ENCODE peak calls at places on chromosomes 3 and 15, in nine cellular contexts. One of them, this sample, is unnamed.

GRCh38 chr3:123861081-123861836 is 22.9 kb downstream of the MYLK start:
- DNase-seq in ovary: no peak
- DNase-seq in transverse colon: no peak
- DNase-seq in cardiac muscle cell: no peak
- DNase-seq in keratinocyte: no peak
- DNase-seq in SJSA1: no peak
- DNase-seq in suprapubic skin: no peak
- DNase-seq in lower leg skin: no peak
- DNase-seq in fibroblast of lung: no peak
- DNase-seq in this sample: no peak

GRCh38 chr3:112770026-112770626 is 76.5 kb downstream of the CD200R1L start:
- DNase-seq in suprapubic skin: no peak
- DNase-seq in cardiac muscle cell: no peak
- DNase-seq in SJSA1: peak
- DNase-seq in transverse colon: no peak
- DNase-seq in ovary: no peak
- DNase-seq in keratinocyte: peak
- DNase-seq in fibroblast of lung: peak
- DNase-seq in lower leg skin: no peak
- DNase-seq in this sample: peak

GRCh38 chr3:12866836-12867235 is 25.5 kb upstream of the RPL32 start:
- DNase-seq in lower leg skin: no peak
- DNase-seq in suprapubic skin: no peak
- DNase-seq in fibroblast of lung: no peak
- DNase-seq in SJSA1: no peak
- DNase-seq in cardiac muscle cell: no peak
- DNase-seq in ovary: no peak
- DNase-seq in keratinocyte: no peak
- DNase-seq in transverse colon: no peak
- DNase-seq in this sample: no peak

GRCh38 chr3:177703788-177704187 is 506.5 kb upstream of the TBL1XR1 start:
- DNase-seq in ovary: no peak
- DNase-seq in lower leg skin: no peak
- DNase-seq in transverse colon: no peak
- DNase-seq in SJSA1: no peak
- DNase-seq in cardiac muscle cell: no peak
- DNase-seq in fibroblast of lung: no peak
- DNase-seq in suprapubic skin: no peak
- DNase-seq in keratinocyte: no peak
- DNase-seq in this sample: no peak

GRCh38 chr3:181457190-181457589 is 254.5 kb upstream of the SOX2 start:
- DNase-seq in keratinocyte: no peak
- DNase-seq in lower leg skin: peak
- DNase-seq in fibroblast of lung: no peak
- DNase-seq in ovary: no peak
- DNase-seq in suprapubic skin: no peak
- DNase-seq in transverse colon: no peak
- DNase-seq in SJSA1: no peak
- DNase-seq in cardiac muscle cell: no peak
- DNase-seq in this sample: peak

GRCh38 chr3:17156864-17157263 is 272.1 kb downstream of the PLCL2 start:
- DNase-seq in SJSA1: no peak
- DNase-seq in suprapubic skin: peak
- DNase-seq in keratinocyte: no peak
- DNase-seq in lower leg skin: no peak
- DNase-seq in transverse colon: no peak
- DNase-seq in cardiac muscle cell: no peak
- DNase-seq in ovary: no peak
- DNase-seq in fibroblast of lung: no peak
- DNase-seq in this sample: no peak

GRCh38 chr15:31364301-31365031 is 37.8 kb downstream of the KLF13 start:
- DNase-seq in SJSA1: no peak
- DNase-seq in cardiac muscle cell: peak
- DNase-seq in fibroblast of lung: no peak
- DNase-seq in suprapubic skin: no peak
- DNase-seq in keratinocyte: peak
- DNase-seq in ovary: no peak
- DNase-seq in transverse colon: peak
- DNase-seq in lower leg skin: no peak
- DNase-seq in this sample: no peak

GRCh38 chr3:136332776-136333175 is 82.6 kb downstream of the PCCB start:
- DNase-seq in ovary: no peak
- DNase-seq in keratinocyte: no peak
- DNase-seq in transverse colon: no peak
- DNase-seq in suprapubic skin: no peak
- DNase-seq in cardiac muscle cell: no peak
- DNase-seq in fibroblast of lung: peak
- DNase-seq in SJSA1: no peak
- DNase-seq in lower leg skin: no peak
- DNase-seq in this sample: peak

GRCh38 chr15:57198654-57199241 is 177.6 kb upstream of the CGNL1 start:
- DNase-seq in SJSA1: no peak
- DNase-seq in suprapubic skin: no peak
- DNase-seq in transverse colon: peak
- DNase-seq in cardiac muscle cell: peak
- DNase-seq in keratinocyte: no peak
- DNase-seq in lower leg skin: no peak
- DNase-seq in ovary: no peak
- DNase-seq in fibroblast of lung: no peak
- DNase-seq in this sample: peak

GRCh38 chr3:127546970-127547733 is 43.4 kb downstream of the TPRA1 start:
- DNase-seq in ovary: peak
- DNase-seq in SJSA1: no peak
- DNase-seq in cardiac muscle cell: peak
- DNase-seq in suprapubic skin: no peak
- DNase-seq in transverse colon: peak
- DNase-seq in fibroblast of lung: no peak
- DNase-seq in keratinocyte: no peak
- DNase-seq in lower leg skin: no peak
- DNase-seq in this sample: no peak

GRCh38 chr3:182606905-182607504 is 186.3 kb upstream of the ATP11B start:
- DNase-seq in keratinocyte: no peak
- DNase-seq in SJSA1: no peak
- DNase-seq in suprapubic skin: no peak
- DNase-seq in fibroblast of lung: no peak
- DNase-seq in ovary: no peak
- DNase-seq in transverse colon: no peak
- DNase-seq in cardiac muscle cell: no peak
- DNase-seq in lower leg skin: no peak
- DNase-seq in this sample: no peak

GRCh38 chr3:113560845-113561623 is 28.7 kb downstream of the SIDT1 start:
- DNase-seq in SJSA1: no peak
- DNase-seq in cardiac muscle cell: no peak
- DNase-seq in transverse colon: no peak
- DNase-seq in fibroblast of lung: peak
- DNase-seq in keratinocyte: no peak
- DNase-seq in suprapubic skin: no peak
- DNase-seq in lower leg skin: no peak
- DNase-seq in ovary: no peak
- DNase-seq in this sample: no peak

GRCh38 chr15:78811124-78811824 is at the start of gene ADAMTS7:
- DNase-seq in keratinocyte: no peak
- DNase-seq in suprapubic skin: no peak
- DNase-seq in transverse colon: peak
- DNase-seq in ovary: peak
- DNase-seq in lower leg skin: peak
- DNase-seq in fibroblast of lung: peak
- DNase-seq in cardiac muscle cell: peak
- DNase-seq in SJSA1: peak
- DNase-seq in this sample: peak

GRCh38 chr15:78808550-78808949 is 2.7 kb downstream of the ADAMTS7 start:
- DNase-seq in transverse colon: no peak
- DNase-seq in keratinocyte: no peak
- DNase-seq in cardiac muscle cell: peak
- DNase-seq in fibroblast of lung: peak
- DNase-seq in lower leg skin: no peak
- DNase-seq in suprapubic skin: no peak
- DNase-seq in ovary: no peak
- DNase-seq in SJSA1: no peak
- DNase-seq in this sample: peak

GRCh38 chr15:78810003-78810376 is 1.3 kb downstream of the ADAMTS7 start:
- DNase-seq in keratinocyte: no peak
- DNase-seq in cardiac muscle cell: no peak
- DNase-seq in SJSA1: no peak
- DNase-seq in ovary: no peak
- DNase-seq in suprapubic skin: no peak
- DNase-seq in lower leg skin: no peak
- DNase-seq in fibroblast of lung: no peak
- DNase-seq in transverse colon: no peak
- DNase-seq in this sample: no peak

GRCh38 chr15:78810377-78811123 is 714 bp downstream of the ADAMTS7 start:
- DNase-seq in SJSA1: peak
- DNase-seq in lower leg skin: no peak
- DNase-seq in cardiac muscle cell: peak
- DNase-seq in keratinocyte: no peak
- DNase-seq in suprapubic skin: no peak
- DNase-seq in ovary: peak
- DNase-seq in fibroblast of lung: peak
- DNase-seq in transverse colon: peak
- DNase-seq in this sample: peak

DNA sequence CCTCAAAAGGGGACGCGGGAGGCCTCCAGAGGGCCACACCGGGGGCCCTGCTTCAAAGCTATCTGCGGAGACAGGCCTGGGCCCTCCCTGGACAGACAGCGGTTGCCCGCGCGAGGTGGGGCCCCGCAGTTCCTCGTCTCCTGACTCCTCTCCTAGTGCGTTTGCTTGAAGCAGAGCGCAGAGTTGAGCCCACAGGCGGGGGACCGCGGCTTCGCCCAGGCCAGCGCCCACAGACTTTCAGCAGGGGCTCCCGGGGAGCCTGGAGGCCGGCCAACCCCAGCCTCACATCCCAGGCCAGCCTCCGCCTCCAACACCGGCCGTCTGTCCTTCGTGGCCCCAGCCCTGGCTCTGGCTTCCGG is 540 bp upstream of the ADAMTS7 start:
- DNase-seq in ovary: no peak
- DNase-seq in keratinocyte: no peak
- DNase-seq in cardiac muscle cell: no peak
- DNase-seq in transverse colon: no peak
- DNase-seq in suprapubic skin: no peak
- DNase-seq in SJSA1: no peak
- DNase-seq in lower leg skin: no peak
- DNase-seq in fibroblast of lung: no peak
- DNase-seq in this sample: no peak
- H3K4me3 ChIP-seq in ovary: peak
- H3K4me3 ChIP-seq in keratinocyte: peak
- H3K4me3 ChIP-seq in cardiac muscle cell: peak
- H3K4me3 ChIP-seq in transverse colon: peak
- H3K4me3 ChIP-seq in suprapubic skin: peak
- H3K4me3 ChIP-seq in SJSA1: peak
- H3K4me3 ChIP-seq in lower leg skin: peak
- H3K4me3 ChIP-seq in fibroblast of lung: peak
- H3K4me3 ChIP-seq in this sample: peak

GRCh38 chr15:50182233-50183013 is 427 bp downstream of the SLC27A2 start:
- DNase-seq in suprapubic skin: no peak
- DNase-seq in ovary: no peak
- DNase-seq in keratinocyte: no peak
- DNase-seq in fibroblast of lung: peak
- DNase-seq in cardiac muscle cell: peak
- DNase-seq in SJSA1: no peak
- DNase-seq in lower leg skin: no peak
- DNase-seq in transverse colon: peak
- DNase-seq in this sample: peak
- H3K4me3 ChIP-seq in suprapubic skin: peak
- H3K4me3 ChIP-seq in ovary: peak
- H3K4me3 ChIP-seq in keratinocyte: peak
- H3K4me3 ChIP-seq in fibroblast of lung: peak
- H3K4me3 ChIP-seq in cardiac muscle cell: peak
- H3K4me3 ChIP-seq in SJSA1: peak
- H3K4me3 ChIP-seq in lower leg skin: peak
- H3K4me3 ChIP-seq in transverse colon: peak
- H3K4me3 ChIP-seq in this sample: peak

DNA sequence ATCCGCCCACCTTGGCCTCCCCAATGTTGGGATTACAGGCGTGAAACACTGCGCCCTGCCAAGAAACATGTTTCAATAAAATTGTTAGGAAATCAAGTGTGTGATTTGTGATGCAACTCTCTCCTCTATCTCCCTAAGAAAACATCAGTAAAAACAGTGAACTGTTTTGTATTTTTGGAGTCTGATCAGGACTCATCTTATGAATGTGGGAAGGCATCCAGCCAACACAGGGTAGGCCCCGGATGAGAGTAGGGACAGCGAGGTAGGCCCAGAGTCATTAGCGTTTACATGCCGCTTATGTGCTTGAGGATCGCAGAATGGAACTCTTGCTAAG is 884 bp upstream of the GLYCTK start:
- DNase-seq in fibroblast of lung: no peak
- DNase-seq in suprapubic skin: no peak
- DNase-seq in transverse colon: no peak
- DNase-seq in cardiac muscle cell: no peak
- DNase-seq in ovary: no peak
- DNase-seq in keratinocyte: no peak
- DNase-seq in lower leg skin: no peak
- DNase-seq in SJSA1: no peak
- DNase-seq in this sample: peak
- H3K4me3 ChIP-seq in fibroblast of lung: peak
- H3K4me3 ChIP-seq in suprapubic skin: peak
- H3K4me3 ChIP-seq in transverse colon: peak
- H3K4me3 ChIP-seq in cardiac muscle cell: peak
- H3K4me3 ChIP-seq in ovary: peak
- H3K4me3 ChIP-seq in keratinocyte: peak
- H3K4me3 ChIP-seq in lower leg skin: no peak
- H3K4me3 ChIP-seq in SJSA1: peak
- H3K4me3 ChIP-seq in this sample: peak

GRCh38 chr3:119558528-119559339 is 680 bp downstream of the CD80 start:
- DNase-seq in fibroblast of lung: no peak
- DNase-seq in suprapubic skin: no peak
- DNase-seq in ovary: no peak
- DNase-seq in keratinocyte: no peak
- DNase-seq in cardiac muscle cell: no peak
- DNase-seq in lower leg skin: no peak
- DNase-seq in SJSA1: no peak
- DNase-seq in transverse colon: no peak
- DNase-seq in this sample: no peak
- H3K4me3 ChIP-seq in fibroblast of lung: no peak
- H3K4me3 ChIP-seq in suprapubic skin: no peak
- H3K4me3 ChIP-seq in ovary: no peak
- H3K4me3 ChIP-seq in keratinocyte: no peak
- H3K4me3 ChIP-seq in cardiac muscle cell: no peak
- H3K4me3 ChIP-seq in lower leg skin: no peak
- H3K4me3 ChIP-seq in SJSA1: no peak
- H3K4me3 ChIP-seq in transverse colon: no peak
- H3K4me3 ChIP-seq in this sample: no peak

DNA sequence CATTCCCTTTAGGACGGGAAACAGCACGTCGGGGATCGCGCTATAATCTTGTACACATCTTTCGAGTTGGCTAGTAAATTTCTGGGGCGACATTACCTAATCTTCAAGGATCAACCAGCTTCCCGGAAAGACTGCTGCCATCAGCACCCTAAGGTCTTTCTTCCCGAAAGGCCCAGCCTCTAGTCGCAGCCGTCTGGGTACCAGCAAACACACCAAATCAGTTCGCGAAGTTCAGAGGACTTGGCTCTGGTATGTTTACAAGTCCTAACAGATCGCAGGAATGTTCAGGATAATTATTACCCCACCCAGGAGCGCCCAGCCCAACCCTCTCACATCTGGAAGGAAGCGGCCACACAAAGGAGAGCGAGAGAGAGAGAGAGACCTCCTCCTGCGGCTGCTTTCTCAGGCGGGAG is 155.2 kb upstream of the FRMD4B start:
- DNase-seq in ovary: no peak
- DNase-seq in cardiac muscle cell: peak
- DNase-seq in lower leg skin: peak
- DNase-seq in transverse colon: no peak
- DNase-seq in fibroblast of lung: peak
- DNase-seq in suprapubic skin: no peak
- DNase-seq in keratinocyte: peak
- DNase-seq in SJSA1: peak
- DNase-seq in this sample: no peak
- H3K4me3 ChIP-seq in ovary: no peak
- H3K4me3 ChIP-seq in cardiac muscle cell: peak
- H3K4me3 ChIP-seq in lower leg skin: no peak
- H3K4me3 ChIP-seq in transverse colon: no peak
- H3K4me3 ChIP-seq in fibroblast of lung: no peak
- H3K4me3 ChIP-seq in suprapubic skin: peak
- H3K4me3 ChIP-seq in keratinocyte: peak
- H3K4me3 ChIP-seq in SJSA1: no peak
- H3K4me3 ChIP-seq in this sample: no peak